ENCODE peak calls at places on chromosomes 16 and 17, in eight cellular contexts. I is NCI-H2081, J is cardiac muscle cell, Y is nephron progenitor cell, S is RWPE1, P is uterus, K is LoVo, Z is epithelial cell of proximal tubule. N is an unnamed sample.

GRCh38 chr17:45429338-45430005 is 3.2 kb downstream of the ARHGAP27 start:
- DNase-seq in I (no peak), J (peak; percentile 60), Y (peak; percentile 55), S (no peak), P (no peak), K (no peak), Z (no peak), N (no peak)

GRCh38 chr16:12576878-12577277 is 226.8 kb downstream of the CPPED1 start:
- DNase-seq in I (no peak), J (no peak), Y (no peak), S (no peak), P (no peak), K (no peak), Z (no peak), N (no peak)

GRCh38 chr17:2266045-2266864 is 37.3 kb downstream of the SMG6 start:
- DNase-seq in I (no peak), J (no peak), Y (no peak), S (no peak), P (no peak), K (no peak), Z (no peak), N (no peak)

GRCh38 chr16:89910717-89911354 is 7.8 kb upstream of the MC1R start:
- DNase-seq in I (no peak), J (no peak), Y (no peak), S (no peak), P (no peak), K (no peak), Z (no peak), N (no peak)

GRCh38 chr16:67856927-67857546 is 9.5 kb upstream of the CENPT start:
- DNase-seq in I (no peak), J (no peak), Y (no peak), S (no peak), P (no peak), K (no peak), Z (no peak), N (no peak)

GRCh38 chr17:19538095-19539039 is 4.7 kb downstream of the SLC47A1 start:
- DNase-seq in I (no peak), J (peak; percentile 49), Y (no peak), S (no peak), P (peak; percentile 39), K (no peak), Z (no peak), N (no peak)

GRCh38 chr16:6105115-6105514 is 1007.5 kb upstream of the EEF2KMT start:
- DNase-seq in I (peak; percentile 1), J (no peak), Y (no peak), S (no peak), P (no peak), K (no peak), Z (no peak), N (no peak)

GRCh38 chr17:76027159-76027839 is at the start of gene EVPL:
- DNase-seq in I (no peak), J (no peak), Y (no peak), S (peak; percentile 75), P (no peak), K (peak; percentile 92), Z (no peak), N (peak; percentile 96)

GRCh38 chr17:42277342-42277712 is 1.1 kb upstream of the STAT5B start:
- DNase-seq in I (peak; percentile 47), J (no peak), Y (no peak), S (no peak), P (no peak), K (no peak), Z (no peak), N (no peak)

GRCh38 chr16:73735954-73736353 is 560.7 kb upstream of the PSMD7 start:
- DNase-seq in I (no peak), J (no peak), Y (no peak), S (no peak), P (no peak), K (no peak), Z (no peak), N (no peak)

GRCh38 chr16:29962344-29962994 is 590 bp downstream of the TMEM219 start:
- DNase-seq in I (no peak), J (no peak), Y (no peak), S (peak; percentile 19), P (no peak), K (no peak), Z (no peak), N (no peak)

GRCh38 chr16:83727018-83727417 is 80.8 kb upstream of the HSBP1 start:
- DNase-seq in I (no peak), J (no peak), Y (no peak), S (no peak), P (no peak), K (no peak), Z (no peak), N (no peak)

GRCh38 chr17:44345497-44346026 is 460 bp downstream of the GRN start:
- DNase-seq in I (peak; percentile 74), J (peak; percentile 70), Y (peak; percentile 71), S (no peak), P (peak; percentile 69), K (peak; percentile 47), Z (no peak), N (peak; percentile 61)

GRCh38 chr17:5843366-5844026 is 226.7 kb upstream of the WSCD1 start:
- DNase-seq in I (no peak), J (no peak), Y (no peak), S (no peak), P (no peak), K (no peak), Z (no peak), N (no peak)

GRCh38 chr17:30586818-30587595 is 109.8 kb downstream of the GOSR1 start:
- DNase-seq in I (no peak), J (no peak), Y (no peak), S (peak; percentile 13), P (no peak), K (no peak), Z (no peak), N (no peak)

GRCh38 chr17:41836550-41837196 is 641 bp upstream of the NT5C3B start:
- DNase-seq in I (no peak), J (no peak), Y (no peak), S (no peak), P (no peak), K (no peak), Z (no peak), N (no peak)

GRCh38 chr17:1460233-1460632 is 4.2 kb upstream of the CRK start:
- DNase-seq in I (no peak), J (no peak), Y (no peak), S (peak; percentile 16), P (peak; percentile 55), K (peak; percentile 42), Z (no peak), N (no peak)

N was measured in keratinocyte.